ENCODE peak calls at places on chromosomes 5 and 9, in four cellular contexts. C, E, B and K are unnamed samples. For H3K9me1 and H3K4me1, the result is how much of the 10 kb centered on the place peaks cover.

GRCh38 chr5:884345-885126 is 8.1 kb downstream of the BRD9 start:
- DNase-seq in B (no peak), C (no peak), E (no peak), K (no peak)

GRCh38 chr9:136231478-136232297 is 13.9 kb downstream of the QSOX2 start:
- DNase-seq in E (no peak), C (no peak), B (peak), K (no peak)

GRCh38 chr9:92807757-92808725 is 43.4 kb upstream of the BICD2 start:
- DNase-seq in B (no peak), C (no peak), E (no peak), K (no peak)

GRCh38 chr5:168676499-168676898 is 97.3 kb upstream of the PANK3 start:
- DNase-seq in E (no peak), C (no peak), B (no peak), K (no peak)

GRCh38 chr5:112126982-112127381 is 292.1 kb downstream of the EPB41L4A start:
- DNase-seq in B (no peak), C (no peak), E (no peak), K (no peak)

GRCh38 chr5:135269828-135270545 is 129.0 kb downstream of the MACROH2A1 start:
- DNase-seq in E (peak), C (no peak), B (no peak), K (no peak)

GRCh38 chr5:171898879-171899278 is 107.6 kb downstream of the FBXW11 start:
- DNase-seq in B (no peak), C (no peak), E (no peak), K (no peak)

GRCh38 chr9:111572945-111573604 is 26.4 kb downstream of the PTGR1 start:
- DNase-seq in B (no peak), E (peak), C (no peak), K (no peak)

GRCh38 chr5:173161148-173161547 is 16.8 kb downstream of the BNIP1 start:
- DNase-seq in C (no peak), E (no peak), B (no peak), K (no peak)

GRCh38 chr9:135341612-135342169 is 137.9 kb upstream of the PPP1R26 start:
- DNase-seq in B (no peak), E (no peak), C (no peak), K (no peak)

GRCh38 chr9:127122176-127123151 is at the start of gene ANGPTL2:
- DNase-seq in E (peak), B (no peak), C (peak), K (no peak)

GRCh38 chr5:110751902-110752762 is 13.3 kb downstream of the SLC25A46 start:
- DNase-seq in E (peak), B (no peak), C (no peak), K (no peak)

GRCh38 chr9:87502446-87503232 is 5.0 kb downstream of the DAPK1 start:
- DNase-seq in C (no peak), B (no peak), E (no peak), K (no peak)

GRCh38 chr9:121577201-121577600 is 74.2 kb upstream of the DAB2IP start:
- DNase-seq in C (no peak), E (no peak), B (no peak), K (no peak)

GRCh38 chr5:419970-420369 is 23.0 kb upstream of the EXOC3 start:
- DNase-seq in B (no peak), E (no peak), C (no peak), K (no peak)

GRCh38 chr9:79477955-79478751 is 93.6 kb upstream of the TLE4 start:
- DNase-seq in B (no peak), C (peak), E (peak), K (peak)

GRCh38 chr5:14902826-14903560 is 31.4 kb upstream of the ANKH start:
- DNase-seq in E (no peak), B (no peak), C (no peak), K (peak)

GRCh38 chr5:54390015-54390414 is 65.5 kb upstream of the HSPB3 start:
- DNase-seq in C (peak), B (peak), E (peak), K (peak)

GRCh38 chr9:97722331-97722730 is 25.2 kb upstream of the XPA start:
- DNase-seq in C (no peak), E (no peak), B (no peak), K (no peak)

GRCh38 chr9:5425006-5425628 is 12.6 kb downstream of the PLGRKT start:
- DNase-seq in E (no peak), B (peak), C (peak), K (no peak)

GRCh38 chr9:6641561-6641960 is 4.0 kb downstream of the GLDC start:
- DNase-seq in C (no peak), E (no peak), B (no peak), K (no peak)
- H3K9me1 ChIP-seq in C (under half), E (under half), B (under half), K (under half)

DNA sequence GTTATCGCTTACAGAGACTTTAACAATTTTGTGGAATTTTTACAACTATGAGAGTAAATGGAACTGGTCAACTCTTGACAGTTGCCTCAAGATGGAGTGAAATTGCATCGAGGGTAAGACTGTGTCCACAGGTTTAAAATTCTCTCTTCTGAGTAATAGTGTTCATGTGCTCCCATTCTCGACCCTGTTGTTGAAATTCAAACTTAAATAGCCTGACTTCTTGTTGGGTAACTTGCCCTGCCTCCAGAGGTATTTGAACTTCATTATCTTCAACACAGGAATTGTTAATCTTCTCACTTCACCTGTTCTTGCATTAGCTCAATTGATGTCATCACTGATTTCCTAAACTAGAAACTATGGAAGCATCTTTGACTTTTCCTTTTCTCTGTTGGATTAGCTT is 77.5 kb downstream of the PIP5K1B start:
- DNase-seq in C (no peak), E (no peak), B (no peak), K (no peak)
- H3K27ac ChIP-seq in C (no peak), E (no peak), B (no peak), K (no peak)

GRCh38 chr9:72894342-72894741 is 58.5 kb downstream of the ALDH1A1 start:
- DNase-seq in E (peak), C (no peak), B (no peak), K (no peak)
- H3K4me1 ChIP-seq in E (under half), C (under half), B (under half), K (under half)

GRCh38 chr5:67354051-67354450 is 157.5 kb upstream of the CD180 start:
- DNase-seq in C (no peak), E (no peak), B (no peak), K (no peak)

GRCh38 chr5:67347821-67348220 is 151.2 kb upstream of the CD180 start:
- DNase-seq in C (no peak), E (no peak), B (no peak), K (no peak)

GRCh38 chr5:67353500-67353931 is 156.9 kb upstream of the CD180 start:
- DNase-seq in B (no peak), E (no peak), C (no peak), K (no peak)

GRCh38 chr5:67350185-67350584 is 153.6 kb upstream of the CD180 start:
- DNase-seq in E (no peak), C (peak), B (no peak), K (no peak)

DNA sequence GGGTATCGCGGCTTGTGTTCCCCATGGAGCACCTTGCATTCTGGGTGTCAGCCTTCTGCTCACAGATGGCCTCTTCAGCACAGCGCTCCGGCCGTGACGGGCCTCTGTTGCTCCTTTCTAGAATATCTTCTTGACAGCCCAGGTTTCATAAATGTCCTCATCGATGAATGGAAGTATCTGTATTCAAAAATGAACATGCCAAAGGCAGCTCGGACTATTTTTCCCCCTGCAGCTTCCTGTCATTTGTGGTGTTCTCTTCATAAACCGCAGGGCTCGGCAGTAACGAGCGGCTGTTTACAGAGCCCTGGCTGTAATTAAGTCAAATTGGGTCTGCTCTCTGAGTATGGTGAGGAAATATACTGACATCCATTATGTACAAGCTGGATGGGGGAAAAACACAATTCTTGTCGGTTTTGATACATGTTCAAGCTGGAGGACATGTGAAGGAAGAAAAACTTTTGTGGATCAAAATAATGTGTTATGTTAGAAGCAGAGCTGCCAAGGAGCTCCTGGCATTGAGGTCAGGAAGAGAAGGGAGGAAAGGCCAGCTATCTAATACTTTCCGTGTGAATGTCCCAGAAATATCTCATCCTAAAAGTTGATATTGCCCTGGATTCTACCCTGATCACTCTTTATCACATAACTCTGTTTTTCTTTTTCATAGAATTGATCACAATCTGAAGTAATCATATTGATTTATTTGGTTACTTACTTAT is 154.2 kb upstream of the CD180 start:
- DNase-seq in C (peak), B (no peak), E (no peak), K (no peak)
- H3K9me1 ChIP-seq in C (under half), B (under half), E (under half), K (under half)